ENCODE peak calls at places on chromosome 11, in six cellular contexts. H is GM23338, N is IMR-90, X is neural progenitor cell, I is hepatocyte, F is H9. B is an unnamed sample.

GRCh38 chr11:69080361-69080973 is 31.7 kb downstream of the TPCN2 start:
- DNase-seq in H (no peak), N (peak; percentile 25), X (no peak), I (no peak), F (no peak), B (no peak)

GRCh38 chr11:46071091-46071490 is 50.2 kb downstream of the PHF21A start:
- DNase-seq in H (no peak), N (no peak), X (no peak), I (no peak), F (no peak), B (no peak)

GRCh38 chr11:24496728-24497396 is at the start of gene LUZP2:
- DNase-seq in H (peak; percentile 86), N (peak; percentile 51), X (peak; percentile 88), I (peak; percentile 79), F (peak; percentile 77), B (no peak)

GRCh38 chr11:70862093-70862492 is 390.3 kb downstream of the SHANK2 start:
- DNase-seq in H (no peak), N (no peak), X (peak; percentile 16), I (no peak), F (no peak), B (no peak)

GRCh38 chr11:27234043-27234668 is 128.9 kb downstream of the CCDC34 start:
- DNase-seq in H (no peak), N (peak; percentile 94), X (peak; percentile 17), I (peak; percentile 86), F (no peak), B (no peak)

GRCh38 chr11:127308291-127308690 is 307.7 kb upstream of the KIRREL3 start:
- DNase-seq in H (no peak), N (no peak), X (no peak), I (no peak), F (no peak), B (no peak)

GRCh38 chr11:74377689-74378088 is 20.5 kb downstream of the PGM2L1 start:
- DNase-seq in H (no peak), N (no peak), X (no peak), I (no peak), F (no peak), B (no peak)

GRCh38 chr11:119907934-119908760 is 179.1 kb upstream of the NECTIN1 start:
- DNase-seq in H (no peak), N (no peak), X (no peak), I (no peak), F (no peak), B (no peak)

GRCh38 chr11:79274636-79275315 is 166.1 kb downstream of the TENM4 start:
- DNase-seq in H (no peak), N (peak; percentile 77), X (no peak), I (no peak), F (no peak), B (no peak)

GRCh38 chr11:13233173-13233572 is 44.4 kb upstream of the BMAL1 start:
- DNase-seq in H (no peak), N (no peak), X (no peak), I (no peak), F (no peak), B (no peak)

GRCh38 chr11:23403210-23404185 is 543.2 kb upstream of the CCDC179 start:
- DNase-seq in H (no peak), N (no peak), X (no peak), I (no peak), F (no peak), B (no peak)

GRCh38 chr11:44747339-44747738 is 20.6 kb downstream of the TSPAN18 start:
- DNase-seq in H (no peak), N (peak; percentile 21), X (no peak), I (no peak), F (peak; percentile 3), B (no peak)

GRCh38 chr11:64241175-64241429 is 207 bp downstream of the FKBP2 start:
- DNase-seq in H (no peak), N (no peak), X (no peak), I (no peak), F (no peak), B (no peak)

GRCh38 chr11:2933376-2934056 is 4.3 kb upstream of the PHLDA2 start:
- DNase-seq in H (peak; percentile 37), N (peak; percentile 75), X (no peak), I (no peak), F (peak; percentile 89), B (peak; percentile 29)

GRCh38 chr11:43547900-43548381 is 132.6 kb upstream of the HSD17B12 start:
- DNase-seq in H (peak; percentile 72), N (no peak), X (peak; percentile 47), I (peak; percentile 68), F (peak; percentile 52), B (no peak)

GRCh38 chr11:66814678-66815077 is 28.6 kb upstream of the RCE1 start:
- DNase-seq in H (no peak), N (no peak), X (no peak), I (no peak), F (no peak), B (no peak)

GRCh38 chr11:33885338-33886005 is 6.4 kb downstream of the LMO2 start:
- DNase-seq in H (no peak), N (no peak), X (no peak), I (peak; percentile 24), F (no peak), B (no peak)

GRCh38 chr11:67493548-67494370 is 10.9 kb downstream of the AIP start:
- DNase-seq in H (no peak), N (no peak), X (no peak), I (no peak), F (no peak), B (no peak)

GRCh38 chr11:103903621-103904323 is 132.7 kb upstream of the DDI1 start:
- DNase-seq in H (no peak), N (no peak), X (no peak), I (no peak), F (no peak), B (no peak)
- H3K4me2 ChIP-seq in H (no peak overlapping the region), N (no peak overlapping the region), X (no peak overlapping the region), I (no peak overlapping the region), F (no peak overlapping the region), B (no peak overlapping the region)

DNA sequence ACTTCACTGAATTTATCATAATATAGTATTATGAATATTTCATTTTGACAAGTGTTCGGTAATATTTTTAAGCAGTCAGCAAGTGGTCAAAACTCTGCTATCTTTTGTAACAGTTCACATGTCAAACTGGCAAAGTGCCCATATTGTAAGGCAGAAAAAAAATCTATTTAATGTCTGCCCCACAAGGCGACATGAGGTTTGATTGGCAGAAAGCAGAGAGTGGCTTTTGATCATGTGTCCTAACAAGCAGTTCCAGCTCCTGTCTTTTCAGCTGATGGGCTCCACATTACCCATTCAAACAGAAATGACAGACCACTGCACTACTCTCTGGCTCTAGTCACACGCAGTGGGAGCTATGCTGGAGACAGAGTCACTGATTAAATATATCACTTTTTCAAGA is 59.0 kb downstream of the SOX6 start:
- DNase-seq in H (no peak), N (no peak), X (no peak), I (no peak), F (no peak), B (no peak)
- H3K4me1 ChIP-seq in H (peaks cover 7% of the 10 kb centered on the region), N (peaks cover 7% of the 10 kb centered on the region), X (peaks cover 36% of the 10 kb centered on the region), I (no peaks in the 10 kb centered on the region), F (no peaks in the 10 kb centered on the region), B (no peaks in the 10 kb centered on the region)

GRCh38 chr11:47375546-47376085 is 2.7 kb downstream of the SPI1 start:
- DNase-seq in H (no peak), N (no peak), X (no peak), I (no peak), F (no peak), B (no peak)

GRCh38 chr11:47372422-47372821 is 5.9 kb downstream of the SPI1 start:
- DNase-seq in H (no peak), N (no peak), X (no peak), I (peak; percentile 7), F (no peak), B (no peak)

GRCh38 chr11:47375020-47375419 is 3.3 kb downstream of the SPI1 start:
- DNase-seq in H (no peak), N (no peak), X (no peak), I (no peak), F (no peak), B (no peak)

GRCh38 chr11:47376183-47376542 is 2.2 kb downstream of the SPI1 start:
- DNase-seq in H (no peak), N (no peak), X (no peak), I (no peak), F (no peak), B (no peak)

GRCh38 chr11:47373876-47374820 is 4.2 kb downstream of the SPI1 start:
- DNase-seq in H (peak; percentile 94), N (peak; percentile 62), X (peak; percentile 84), I (peak; percentile 88), F (peak; percentile 89), B (peak; percentile 79)
- H2AFZ ChIP-seq in H (peak overlapping the region; percentile 86), N (peak overlapping the region; percentile 87), X (peak overlapping the region; percentile 76), I (no peak overlapping the region), F (no peak overlapping the region), B (peak overlapping the region; percentile 64)

GRCh38 chr11:73192272-73192671 is 25.8 kb upstream of the P2RY2 start:
- DNase-seq in H (no peak), N (no peak), X (no peak), I (no peak), F (no peak), B (no peak)
- H3K4me2 ChIP-seq in H (no peak overlapping the region), N (no peak overlapping the region), X (no peak overlapping the region), I (no peak overlapping the region), F (no peak overlapping the region), B (no peak overlapping the region)

GRCh38 chr11:128504489-128504888 is 82.9 kb downstream of the ETS1 start:
- DNase-seq in H (no peak), N (no peak), X (no peak), I (no peak), F (no peak), B (no peak)
- H3K4me1 ChIP-seq in H (peaks cover 33% of the 10 kb centered on the region), N (peaks cover 53% of the 10 kb centered on the region), X (no peaks in the 10 kb centered on the region), I (peaks cover 52% of the 10 kb centered on the region), F (peaks cover 2% of the 10 kb centered on the region), B (peaks cover 31% of the 10 kb centered on the region)

GRCh38 chr11:86116996-86117705 is 48.3 kb upstream of the PICALM start:
- DNase-seq in H (no peak), N (peak; percentile 65), X (no peak), I (peak; percentile 19), F (no peak), B (no peak)

GRCh38 chr11:86117706-86118050 is 48.8 kb upstream of the PICALM start:
- DNase-seq in H (no peak), N (no peak), X (no peak), I (no peak), F (no peak), B (no peak)

GRCh38 chr11:86118201-86118600 is 49.3 kb upstream of the PICALM start:
- DNase-seq in H (no peak), N (no peak), X (no peak), I (no peak), F (no peak), B (no peak)

GRCh38 chr11:86115542-86116385 is 46.9 kb upstream of the PICALM start:
- DNase-seq in H (no peak), N (peak; percentile 62), X (no peak), I (no peak), F (no peak), B (no peak)

GRCh38 chr11:86116386-86116726 is 47.5 kb upstream of the PICALM start:
- DNase-seq in H (no peak), N (peak; percentile 98), X (no peak), I (no peak), F (no peak), B (no peak)
- H2AFZ ChIP-seq in H (no peak overlapping the region), N (no peak overlapping the region), X (no peak overlapping the region), I (no peak overlapping the region), F (no peak overlapping the region), B (no peak overlapping the region)

GRCh38 chr11:130524132-130524790 is 75.8 kb downstream of the ADAMTS15 start:
- DNase-seq in H (no peak), N (no peak), X (no peak), I (no peak), F (no peak), B (no peak)
- H3K4me2 ChIP-seq in H (peak overlapping the region; percentile 57), N (no peak overlapping the region), X (no peak overlapping the region), I (no peak overlapping the region), F (no peak overlapping the region), B (no peak overlapping the region)

GRCh38 chr11:85752890-85753581 is 57.9 kb downstream of the SYTL2 start:
- DNase-seq in H (no peak), N (no peak), X (no peak), I (no peak), F (no peak), B (peak; percentile 93)
- H3K4me1 ChIP-seq in H (peaks cover 33% of the 10 kb centered on the region), N (peaks cover 25% of the 10 kb centered on the region), X (peaks cover 20% of the 10 kb centered on the region), I (no peaks in the 10 kb centered on the region), F (peaks cover 13% of the 10 kb centered on the region), B (peaks cover 20% of the 10 kb centered on the region)